ENCODE peak calls at places on chromosomes 2 and 18, in four cellular contexts. Y, Z, C and U are unnamed samples.

GRCh38 chr18:3648695-3649094 is 198.7 kb downstream of the TGIF1 start:
- DNase-seq in Y (no peak), C (no peak), Z (no peak), U (no peak)

GRCh38 chr2:162317910-162318279 is 589 bp downstream of the IFIH1 start:
- DNase-seq in C (no peak), Y (no peak), Z (peak; percentile 32), U (peak; percentile 12)

GRCh38 chr2:187581125-187581896 is 27.1 kb upstream of the TFPI start:
- DNase-seq in Y (peak; percentile 76), C (no peak), Z (peak; percentile 83), U (peak; percentile 62)

GRCh38 chr2:71190959-71191943 is 35.7 kb downstream of the PAIP2B start:
- DNase-seq in C (no peak), Z (no peak), Y (peak; percentile 3), U (no peak)

GRCh38 chr2:96502891-96503636 is 2.1 kb downstream of the NEURL3 start:
- DNase-seq in Z (no peak), Y (no peak), C (no peak), U (no peak)

GRCh38 chr18:32259553-32259952 is 69.7 kb downstream of the MEP1B start:
- DNase-seq in C (no peak), Y (no peak), Z (no peak), U (no peak)

GRCh38 chr2:43736637-43737036 is 37.2 kb upstream of the DYNC2LI1 start:
- DNase-seq in Z (no peak), Y (no peak), C (no peak), U (no peak)

GRCh38 chr18:25832008-25832604 is 258.3 kb downstream of the SS18 start:
- DNase-seq in C (no peak), Z (peak; percentile 80), Y (peak; percentile 6), U (peak; percentile 31)

GRCh38 chr2:241018051-241018891 is 19.9 kb downstream of the SNED1 start:
- DNase-seq in C (no peak), Z (no peak), Y (no peak), U (no peak)

GRCh38 chr18:57780318-57781127 is 22.6 kb downstream of the ATP8B1 start:
- DNase-seq in C (peak; percentile 17), Y (no peak), Z (no peak), U (no peak)

GRCh38 chr2:157056200-157056676 is 201.3 kb upstream of the GALNT5 start:
- DNase-seq in Z (no peak), C (no peak), Y (peak; percentile 56), U (no peak)

GRCh38 chr2:172350844-172351480 is 76.4 kb upstream of the ITGA6 start:
- DNase-seq in C (no peak), Y (no peak), Z (no peak), U (no peak)

GRCh38 chr2:225112362-225113111 is 70.3 kb upstream of the DOCK10 start:
- DNase-seq in C (peak; percentile 13), Z (no peak), Y (no peak), U (no peak)

GRCh38 chr2:210224660-210225460 is at the start of gene ACADL:
- DNase-seq in C (no peak), Z (peak; percentile 78), Y (no peak), U (peak; percentile 15)

GRCh38 chr2:235570256-235570655 is 76.4 kb downstream of the AGAP1 start:
- DNase-seq in C (no peak), Z (no peak), Y (no peak), U (no peak)

GRCh38 chr2:53397085-53397484 is 370.5 kb upstream of the CHAC2 start:
- DNase-seq in C (no peak), Z (no peak), Y (no peak), U (no peak)

GRCh38 chr2:75959724-75960123 is 249.0 kb upstream of the GCFC2 start:
- DNase-seq in C (no peak), Y (no peak), Z (no peak), U (no peak)

GRCh38 chr2:24169031-24169430 is 5.8 kb upstream of the FAM228A start:
- DNase-seq in Y (no peak), Z (no peak), C (no peak), U (no peak)

GRCh38 chr2:196925768-196926561 is 542 bp downstream of the PGAP1 start:
- DNase-seq in Y (no peak), C (no peak), Z (peak; percentile 67), U (peak; percentile 28)

GRCh38 chr2:196924051-196924450 is 2.5 kb downstream of the PGAP1 start:
- DNase-seq in Z (no peak), Y (no peak), C (no peak), U (no peak)

GRCh38 chr2:196927318-196928225 is 1.1 kb upstream of the PGAP1 start:
- DNase-seq in Y (no peak), Z (peak; percentile 36), C (no peak), U (peak; percentile 29)

GRCh38 chr2:196925445-196925767 is 1.1 kb downstream of the PGAP1 start:
- DNase-seq in C (no peak), Y (no peak), Z (no peak), U (no peak)

GRCh38 chr2:196926562-196927317 is at the start of gene PGAP1:
- DNase-seq in Z (peak; percentile 95), C (peak; percentile 48), Y (peak; percentile 69), U (peak; percentile 87)
- TF ChIP-seq REST in Z (no peak), C (no peak), Y (no peak), U (no peak)

DNA sequence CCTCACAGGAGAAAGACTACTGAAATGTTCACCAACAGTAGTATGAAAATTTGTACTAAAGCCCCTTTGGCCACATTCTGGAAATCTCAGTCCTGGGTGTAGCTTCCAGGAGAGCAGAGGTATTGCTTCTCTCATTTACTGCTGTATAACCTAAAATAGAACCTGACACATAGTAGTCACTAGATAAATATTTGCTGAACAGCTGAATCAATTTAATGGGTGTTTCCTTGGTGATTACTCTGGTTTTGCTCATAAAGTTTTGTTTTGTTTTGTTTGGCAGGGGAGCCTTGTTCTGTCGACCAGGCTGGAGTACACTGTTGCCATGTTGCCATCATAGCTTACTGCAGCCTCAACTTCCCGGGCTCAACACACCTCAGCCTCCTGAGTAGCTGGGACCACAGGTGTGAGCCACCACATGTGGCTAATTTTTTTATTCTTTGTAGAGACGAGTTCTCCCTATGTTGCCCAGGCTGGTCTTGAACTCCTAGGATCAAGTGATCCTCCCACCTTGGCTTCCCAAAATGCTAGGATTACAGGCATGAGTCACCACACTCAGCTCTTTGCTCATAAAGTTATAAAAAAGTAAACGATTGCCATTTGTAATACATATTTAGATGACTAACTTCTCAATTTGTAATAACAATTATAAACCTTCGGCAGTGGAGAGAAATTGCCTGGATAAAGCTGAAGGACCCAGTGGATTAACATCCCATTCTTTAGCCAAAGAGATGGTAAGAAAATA is 11.5 kb upstream of the PARD3B start:
- DNase-seq in Y (no peak), Z (no peak), C (no peak), U (peak; percentile 33)
- TF ChIP-seq REST in Y (no peak), Z (no peak), C (no peak), U (no peak)

GRCh38 chr2:101961287-101962242 is 30.2 kb upstream of the IL1R2 start:
- DNase-seq in Z (no peak), C (no peak), Y (no peak), U (no peak)
- TF ChIP-seq REST in Z (no peak), C (no peak), Y (no peak), U (no peak)

GRCh38 chr2:46816846-46817726 is 98.5 kb downstream of the MCFD2 start:
- DNase-seq in C (no peak), Y (no peak), Z (no peak), U (no peak)
- TF ChIP-seq REST in C (no peak), Y (peak; percentile 24), Z (peak; percentile 30), U (no peak)